ENCODE peak calls at places on chromosomes 6 and 20, in eight cellular contexts. Y, P, D, G, W, E, L and N are unnamed samples.

GRCh38 chr6:152673233-152673632 is 24.5 kb upstream of the MYCT1 start:
- DNase-seq in L (no peak), Y (no peak), D (no peak), P (no peak), G (no peak), W (no peak), E (no peak), N (no peak)

GRCh38 chr6:143164565-143165105 is 103.9 kb downstream of the AIG1 start:
- DNase-seq in E (no peak), Y (no peak), D (no peak), W (no peak), G (no peak), P (no peak), L (no peak), N (no peak)

GRCh38 chr6:25943887-25944286 is 13.4 kb upstream of the SLC17A2 start:
- DNase-seq in W (no peak), E (no peak), G (no peak), L (no peak), Y (no peak), P (no peak), D (no peak), N (no peak)

GRCh38 chr20:46683939-46684750 is 5.1 kb downstream of the TP53RK start:
- DNase-seq in D (peak), G (peak), W (peak), L (peak), P (no peak), Y (peak), E (no peak), N (no peak)

GRCh38 chr6:74606488-74607135 is 599.2 kb downstream of the COL12A1 start:
- DNase-seq in P (no peak), G (peak), W (no peak), D (peak), L (no peak), E (no peak), Y (peak), N (no peak)

GRCh38 chr20:49291200-49291599 is 13.3 kb upstream of the ZNFX1 start:
- DNase-seq in Y (no peak), D (no peak), E (no peak), P (no peak), W (no peak), L (no peak), G (peak), N (no peak)

GRCh38 chr6:134875367-134875766 is 74.5 kb downstream of the ALDH8A1 start:
- DNase-seq in D (peak), G (peak), P (peak), W (no peak), L (no peak), E (no peak), Y (peak), N (no peak)

GRCh38 chr6:110053395-110054240 is 75.5 kb downstream of the GPR6 start:
- DNase-seq in P (peak), Y (peak), L (peak), G (peak), D (peak), E (no peak), W (no peak), N (peak)

GRCh38 chr6:63943826-63944225 is 308.2 kb downstream of the PHF3 start:
- DNase-seq in L (no peak), E (no peak), W (no peak), D (no peak), P (no peak), Y (no peak), G (no peak), N (no peak)

GRCh38 chr20:8720089-8720488 is 348.8 kb upstream of the PLCB4 start:
- DNase-seq in G (peak), W (no peak), Y (peak), E (no peak), P (no peak), L (no peak), D (peak), N (no peak)
- TF ChIP-seq CTCF in G (no peak), W (no peak), Y (no peak), E (no peak), P (no peak), L (no peak), D (no peak), N (no peak)

GRCh38 chr6:137808836-137809315 is 58.2 kb upstream of the TNFAIP3 start:
- DNase-seq in Y (no peak), L (peak), G (no peak), D (no peak), W (no peak), P (no peak), E (no peak), N (no peak)

GRCh38 chr6:137813308-137813707 is 53.8 kb upstream of the TNFAIP3 start:
- DNase-seq in E (no peak), L (no peak), Y (no peak), P (no peak), W (no peak), G (no peak), D (no peak), N (no peak)

GRCh38 chr6:137811121-137811911 is 55.7 kb upstream of the TNFAIP3 start:
- DNase-seq in G (peak), D (peak), P (peak), L (peak), W (peak), E (peak), Y (peak), N (no peak)

GRCh38 chr6:137810554-137811120 is 56.4 kb upstream of the TNFAIP3 start:
- DNase-seq in W (no peak), G (no peak), E (no peak), L (no peak), Y (no peak), D (no peak), P (no peak), N (no peak)

DNA sequence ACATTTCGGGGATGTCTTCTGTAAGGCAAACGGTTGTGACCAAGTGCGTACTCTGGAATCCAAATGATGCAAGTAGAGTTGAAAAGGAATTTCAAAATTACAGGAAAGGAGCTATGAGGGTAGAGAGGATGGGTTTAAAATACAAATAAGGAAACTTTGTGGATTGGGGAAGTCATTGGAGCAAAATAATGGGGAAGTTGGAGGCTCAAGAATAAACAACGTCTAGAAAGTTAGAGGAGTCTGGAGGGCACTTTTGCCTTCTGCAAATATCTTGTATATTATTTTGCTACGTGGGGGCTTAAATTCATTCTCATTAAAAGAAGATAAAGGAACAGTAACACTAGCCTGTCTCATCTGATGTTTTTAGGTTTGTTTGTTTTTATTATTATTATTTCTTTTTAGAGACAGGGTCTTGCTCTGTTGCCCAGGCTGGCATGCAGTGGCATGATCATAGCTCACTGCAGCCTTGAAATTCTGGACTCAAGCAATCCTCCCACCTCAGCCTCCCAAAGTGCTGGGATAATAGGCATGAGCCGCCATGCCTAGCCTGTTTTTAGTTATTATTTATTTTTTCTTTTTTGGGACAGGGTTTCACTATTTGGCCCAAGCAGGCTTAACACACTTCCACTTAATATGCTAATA is 55.0 kb upstream of the TNFAIP3 start:
- DNase-seq in P (no peak), D (no peak), G (no peak), L (no peak), E (no peak), W (no peak), Y (no peak), N (no peak)
- TF ChIP-seq CTCF in P (no peak), D (no peak), G (no peak), L (no peak), E (no peak), W (no peak), Y (no peak), N (no peak)

DNA sequence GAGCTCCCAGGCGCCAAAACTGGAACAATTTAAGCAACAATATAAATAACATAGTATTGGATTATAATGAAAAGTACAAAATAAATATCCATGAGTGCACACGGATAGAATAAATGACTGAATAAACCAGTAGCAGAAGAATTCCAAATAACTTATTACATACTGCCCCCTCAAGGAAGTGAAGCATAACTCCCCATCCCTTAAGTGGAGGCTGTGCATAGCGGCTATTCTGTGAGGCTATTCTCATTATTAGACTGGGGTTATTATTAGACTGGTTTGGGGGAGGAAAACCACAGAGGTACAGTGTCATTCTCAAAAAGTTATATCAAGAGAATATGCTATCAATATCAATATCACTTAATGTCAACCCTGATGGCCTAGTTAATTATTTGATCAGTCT is 94.4 kb upstream of the SIRPA start:
- DNase-seq in L (no peak), D (peak), P (no peak), E (no peak), Y (peak), W (no peak), G (peak), N (no peak)
- TF ChIP-seq CTCF in L (peak), D (peak), P (peak), E (no peak), Y (peak), W (no peak), G (peak), N (no peak)

DNA sequence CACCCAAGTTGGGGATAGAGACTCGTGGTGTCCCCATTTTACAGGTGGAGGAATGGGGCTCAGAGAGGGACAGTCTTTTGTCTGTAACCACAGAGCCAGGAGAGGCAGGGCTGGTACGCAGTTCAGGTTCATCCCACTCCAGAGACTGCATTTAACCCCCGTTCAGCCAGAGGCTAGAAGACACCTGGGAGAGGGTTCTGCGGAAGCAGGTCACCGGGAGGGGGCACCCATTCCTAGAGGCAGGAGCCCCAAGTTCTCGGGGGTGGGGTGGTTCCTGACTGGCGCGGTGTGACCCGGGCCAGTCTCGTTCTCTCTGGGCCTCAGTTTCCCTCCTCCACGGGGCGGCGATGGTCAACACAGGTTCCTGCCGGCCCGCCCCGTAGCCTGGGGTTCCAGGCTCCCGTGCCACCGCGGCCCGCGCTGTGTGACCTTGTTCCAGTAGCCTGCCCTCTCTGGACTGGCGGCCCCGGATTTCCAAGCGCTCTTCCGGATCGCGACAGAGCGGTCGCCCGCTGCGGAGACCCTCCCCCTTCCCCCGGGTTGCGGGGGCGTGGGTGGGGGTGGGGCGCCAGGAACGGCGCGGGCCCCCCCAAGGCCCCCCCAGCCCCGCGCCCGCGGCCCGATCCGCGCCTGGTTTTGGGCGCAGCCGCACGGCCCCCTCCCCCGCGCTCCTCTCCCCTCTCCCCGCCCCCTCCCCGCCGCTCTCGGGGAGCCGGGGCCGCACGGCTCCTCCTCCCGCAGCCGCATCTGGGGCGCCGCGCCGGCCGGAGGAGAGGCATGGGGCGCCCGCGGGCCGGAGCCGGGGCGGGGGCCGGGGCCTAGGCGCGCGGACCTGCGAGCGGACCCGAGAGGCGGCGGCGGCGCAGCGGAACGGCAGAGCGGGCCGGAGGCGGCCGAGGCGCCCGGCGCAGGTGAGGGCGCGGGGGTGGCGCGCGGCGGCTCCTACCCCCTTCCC is at the start of gene DLGAP4:
- DNase-seq in W (no peak), L (no peak), Y (no peak), P (no peak), D (no peak), E (no peak), G (no peak), N (no peak)
- TF ChIP-seq CTCF in W (no peak), L (no peak), Y (no peak), P (no peak), D (no peak), E (no peak), G (no peak), N (no peak)

GRCh38 chr6:36596359-36596758 is 2.2 kb downstream of the SRSF3 start:
- DNase-seq in P (no peak), E (no peak), D (no peak), G (no peak), Y (peak), L (peak), W (peak), N (no peak)
- TF ChIP-seq CTCF in P (no peak), E (no peak), D (no peak), G (no peak), Y (no peak), L (no peak), W (no peak), N (no peak)